ENCODE peak calls at places on chromosomes 11 and 22, in five cellular contexts. U is WTC11, J is T-helper 17 cell, C is HFF-Myc, N is mucosa of descending colon. M is an unnamed sample.

GRCh38 chr11:44912270-44912987 is 38.3 kb downstream of the TP53I11 start:
- DNase-seq in U (peak; percentile 57), J (no peak), C (no peak), N (no peak), M (peak; percentile 69)

GRCh38 chr11:108654994-108655631 is 9.8 kb upstream of the DDX10 start:
- DNase-seq in U (peak; percentile 38), J (no peak), C (no peak), N (peak; percentile 36), M (no peak)

GRCh38 chr11:8597182-8597581 is 3.2 kb upstream of the STK33 start:
- DNase-seq in U (no peak), J (no peak), C (no peak), N (no peak), M (no peak)

GRCh38 chr11:64742940-64743590 is 877 bp downstream of the RASGRP2 start:
- DNase-seq in U (peak; percentile 83), J (peak; percentile 70), C (no peak), N (peak; percentile 85), M (peak; percentile 76)

GRCh38 chr11:131675489-131675888 is 305.1 kb downstream of the NTM start:
- DNase-seq in U (no peak), J (no peak), C (no peak), N (no peak), M (no peak)

GRCh38 chr11:120228794-120229384 is 11.1 kb upstream of the POU2F3 start:
- DNase-seq in U (no peak), J (no peak), C (no peak), N (no peak), M (peak; percentile 59)

GRCh38 chr22:44523981-44524759 is 26.1 kb upstream of the RTL6 start:
- DNase-seq in U (no peak), J (no peak), C (peak; percentile 59), N (no peak), M (peak; percentile 7)

GRCh38 chr22:37775785-37776638 is 31.7 kb upstream of the GCAT start:
- DNase-seq in U (no peak), J (no peak), C (peak; percentile 37), N (no peak), M (no peak)

GRCh38 chr11:111403021-111403725 is 24.1 kb upstream of the POU2AF1 start:
- DNase-seq in U (no peak), J (no peak), C (no peak), N (no peak), M (no peak)

GRCh38 chr11:124586247-124586860 is 16.6 kb downstream of the OR8A1 start:
- DNase-seq in U (peak; percentile 59), J (no peak), C (peak; percentile 16), N (peak; percentile 68), M (peak; percentile 46)

GRCh38 chr22:44396727-44397722 is 84.3 kb upstream of the SHISAL1 start:
- DNase-seq in U (no peak), J (peak; percentile 6), C (no peak), N (peak; percentile 13), M (peak; percentile 19)

GRCh38 chr22:35541254-35541748 is 670 bp downstream of the RASD2 start:
- DNase-seq in U (peak; percentile 46), J (no peak), C (no peak), N (peak; percentile 63), M (no peak)

GRCh38 chr11:74310857-74311256 is 583 bp downstream of the P4HA3 start:
- DNase-seq in U (no peak), J (no peak), C (no peak), N (no peak), M (no peak)

GRCh38 chr11:7077101-7077500 is 11.7 kb upstream of the RBMXL2 start:
- DNase-seq in U (peak; percentile 71), J (no peak), C (no peak), N (no peak), M (peak; percentile 64)

GRCh38 chr11:12418019-12418611 is 40.7 kb downstream of the PARVA start:
- DNase-seq in U (peak; percentile 15), J (no peak), C (peak; percentile 91), N (no peak), M (no peak)

GRCh38 chr11:119476038-119476437 is 53.1 kb upstream of the THY1 start:
- DNase-seq in U (no peak), J (no peak), C (no peak), N (no peak), M (no peak)

GRCh38 chr22:19757985-19758895 is 2.3 kb upstream of the TBX1 start:
- DNase-seq in U (no peak), J (no peak), C (no peak), N (no peak), M (peak; percentile 52)

GRCh38 chr11:109629734-109630133 is 207.7 kb downstream of the C11orf87 start:
- DNase-seq in U (no peak), J (no peak), C (no peak), N (no peak), M (no peak)

GRCh38 chr11:12376259-12376971 is 956 bp upstream of the PARVA start:
- DNase-seq in U (no peak), J (no peak), C (peak; percentile 33), N (peak; percentile 39), M (no peak)

GRCh38 chr11:57336111-57336666 is 497 bp upstream of the SSRP1 start:
- DNase-seq in U (no peak), J (no peak), C (no peak), N (no peak), M (no peak)

GRCh38 chr11:101866619-101867491 is 48.0 kb upstream of the CEP126 start:
- DNase-seq in U (no peak), J (no peak), C (no peak), N (no peak), M (no peak)

GRCh38 chr22:48251629-48252028 is 1489.2 kb downstream of the TBC1D22A start:
- DNase-seq in U (no peak), J (no peak), C (no peak), N (no peak), M (no peak)

GRCh38 chr11:117823294-117823940 is 1.1 kb downstream of the FXYD2 start:
- DNase-seq in U (peak; percentile 15), J (no peak), C (no peak), N (peak; percentile 30), M (no peak)